ENCODE peak calls at places on chromosomes 3 and 15, in seven cellular contexts. E, G, P, J, Y, S and L are unnamed samples.

GRCh38 chr3:156218353-156218744 is 98.0 kb downstream of the KCNAB1 start:
- DNase-seq in S (peak), P (no peak), E (no peak), Y (peak), G (no peak), J (no peak), L (no peak)

GRCh38 chr15:38066612-38067011 is 132.2 kb downstream of the TMCO5A start:
- DNase-seq in J (no peak), P (no peak), Y (no peak), S (no peak), G (no peak), E (no peak), L (no peak)

GRCh38 chr3:129442947-129443346 is 2.9 kb downstream of the IFT122 start:
- DNase-seq in S (no peak), G (no peak), Y (no peak), E (no peak), P (no peak), J (no peak), L (no peak)

GRCh38 chr3:151283907-151284461 is 5.6 kb upstream of the P2RY14 start:
- DNase-seq in G (no peak), E (no peak), Y (peak), P (no peak), S (peak), J (no peak), L (peak)

GRCh38 chr3:13879102-13879945 is 547 bp downstream of the WNT7A start:
- DNase-seq in S (no peak), P (peak), E (no peak), G (no peak), Y (no peak), J (no peak), L (no peak)

GRCh38 chr3:72727726-72728125 is 120.5 kb downstream of the SHQ1 start:
- DNase-seq in S (no peak), Y (no peak), P (no peak), J (no peak), G (no peak), E (no peak), L (no peak)

GRCh38 chr3:23100106-23100505 is 103.0 kb upstream of the UBE2E2 start:
- DNase-seq in Y (no peak), G (no peak), J (no peak), S (no peak), P (no peak), E (no peak), L (no peak)

GRCh38 chr3:109803274-109803673 is 465.9 kb upstream of the DPPA4 start:
- DNase-seq in S (no peak), Y (no peak), G (no peak), J (no peak), E (peak), P (no peak), L (peak)

GRCh38 chr15:86165263-86166204 is 85.9 kb downstream of the AGBL1 start:
- DNase-seq in G (no peak), Y (no peak), S (no peak), E (no peak), P (no peak), J (no peak), L (no peak)

GRCh38 chr15:61169904-61170695 is 59.0 kb downstream of the RORA start:
- DNase-seq in E (no peak), P (no peak), Y (no peak), J (peak), S (no peak), G (no peak), L (peak)

GRCh38 chr3:56800373-56801150 is 1.2 kb downstream of the ARHGEF3 start:
- DNase-seq in G (no peak), J (no peak), P (no peak), E (no peak), S (no peak), Y (peak), L (no peak)
- H3K4me3 ChIP-seq in G (no peak), J (peak), P (no peak), E (peak), S (peak), Y (peak), L (no peak)

DNA sequence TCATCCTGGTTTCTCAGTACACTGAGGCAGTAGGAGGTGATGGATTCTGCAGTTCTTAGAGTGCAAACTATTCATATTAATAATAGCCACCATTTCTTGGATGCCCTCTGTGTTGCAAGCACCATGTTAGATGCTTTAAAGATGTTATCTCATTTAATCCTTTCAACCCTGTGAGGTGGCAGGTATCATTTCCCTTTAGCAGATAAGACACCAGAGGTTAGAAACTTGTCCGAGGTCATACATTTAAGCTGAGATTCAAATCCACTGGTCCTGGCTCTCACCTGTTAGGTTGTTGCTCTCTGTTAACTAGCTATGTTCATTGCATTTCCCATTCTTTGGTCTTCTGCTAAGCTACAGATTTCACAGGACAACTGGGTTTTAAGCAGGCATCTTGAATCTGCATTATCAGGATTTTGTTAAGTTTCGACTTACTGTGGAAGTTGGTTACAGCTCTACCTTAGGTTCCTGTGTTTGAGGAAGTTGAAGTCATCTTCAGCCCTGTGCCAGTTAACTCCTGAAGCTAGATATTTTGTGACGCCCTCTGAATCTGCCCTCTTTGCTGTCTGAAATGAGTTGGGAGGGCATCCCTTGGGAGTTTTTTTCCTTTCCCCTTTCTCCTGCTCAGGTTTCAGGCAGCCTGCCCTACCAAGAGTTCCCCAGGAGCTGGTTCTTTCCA is 6.4 kb downstream of the PDE8A start:
- DNase-seq in G (no peak), S (no peak), P (no peak), E (no peak), Y (no peak), J (no peak), L (no peak)
- TF ChIP-seq MAX in G (no peak), S (no peak), P (no peak), E (no peak), Y (no peak), J (no peak), L (no peak)

DNA sequence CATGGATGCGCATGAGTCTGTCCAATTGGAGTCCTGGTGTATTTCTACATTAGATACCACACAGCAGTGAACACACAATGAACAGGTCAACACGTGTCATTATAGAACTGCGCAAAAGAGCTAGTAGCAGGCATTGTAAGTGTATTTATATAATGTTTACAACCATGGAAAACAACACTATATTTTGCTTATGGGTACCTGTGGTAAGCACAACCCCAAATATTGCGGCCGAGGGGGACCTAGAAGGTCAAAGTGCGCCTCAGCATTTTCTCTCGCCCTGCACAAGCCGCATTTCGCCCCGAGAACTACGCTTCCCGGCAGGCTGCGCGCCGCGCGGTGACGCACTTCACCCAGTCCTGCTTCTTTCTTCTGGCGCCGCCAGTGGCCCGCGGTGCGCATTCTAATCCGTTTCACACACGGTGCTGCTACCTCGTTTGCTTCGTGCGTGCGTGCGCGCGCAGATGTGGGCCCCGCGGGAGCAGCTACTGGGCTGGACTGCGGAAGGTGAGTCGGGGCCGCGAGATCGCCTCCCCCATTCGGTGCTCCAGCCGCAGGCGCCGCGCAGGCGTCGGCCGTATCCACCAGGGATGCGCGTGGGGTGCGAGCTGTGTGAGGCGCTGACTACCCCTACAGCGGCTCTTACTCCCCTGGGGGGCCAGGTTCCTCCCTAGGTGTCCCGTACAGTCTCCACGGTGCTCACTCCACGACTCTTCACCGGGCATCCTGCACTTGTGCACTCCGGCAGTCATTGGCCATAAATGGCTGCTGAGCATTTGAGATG is at the start of gene ZNF589:
- DNase-seq in S (peak), J (peak), P (peak), G (peak), E (peak), Y (peak), L (peak)
- TF ChIP-seq POLR2A in S (peak), J (peak), P (peak), G (peak), E (peak), Y (peak), L (peak)

GRCh38 chr15:65066001-65066634 is 1.7 kb downstream of the RASL12 start:
- DNase-seq in P (no peak), J (no peak), S (no peak), G (no peak), E (no peak), Y (no peak), L (no peak)
- H3K4me3 ChIP-seq in P (no peak), J (no peak), S (no peak), G (no peak), E (no peak), Y (no peak), L (no peak)

GRCh38 chr15:93298901-93299300 is 209.9 kb upstream of the RGMA start:
- DNase-seq in G (no peak), P (no peak), S (no peak), E (no peak), Y (no peak), J (no peak), L (peak)

GRCh38 chr15:93300796-93301195 is 211.8 kb upstream of the RGMA start:
- DNase-seq in Y (no peak), G (no peak), J (no peak), P (no peak), S (no peak), E (no peak), L (no peak)

GRCh38 chr15:93291380-93291779 is 202.4 kb upstream of the RGMA start:
- DNase-seq in J (no peak), E (no peak), P (no peak), Y (no peak), S (no peak), G (no peak), L (no peak)

GRCh38 chr15:93302080-93302765 is 213.2 kb upstream of the RGMA start:
- DNase-seq in Y (no peak), P (no peak), J (no peak), G (no peak), S (no peak), E (no peak), L (no peak)

DNA sequence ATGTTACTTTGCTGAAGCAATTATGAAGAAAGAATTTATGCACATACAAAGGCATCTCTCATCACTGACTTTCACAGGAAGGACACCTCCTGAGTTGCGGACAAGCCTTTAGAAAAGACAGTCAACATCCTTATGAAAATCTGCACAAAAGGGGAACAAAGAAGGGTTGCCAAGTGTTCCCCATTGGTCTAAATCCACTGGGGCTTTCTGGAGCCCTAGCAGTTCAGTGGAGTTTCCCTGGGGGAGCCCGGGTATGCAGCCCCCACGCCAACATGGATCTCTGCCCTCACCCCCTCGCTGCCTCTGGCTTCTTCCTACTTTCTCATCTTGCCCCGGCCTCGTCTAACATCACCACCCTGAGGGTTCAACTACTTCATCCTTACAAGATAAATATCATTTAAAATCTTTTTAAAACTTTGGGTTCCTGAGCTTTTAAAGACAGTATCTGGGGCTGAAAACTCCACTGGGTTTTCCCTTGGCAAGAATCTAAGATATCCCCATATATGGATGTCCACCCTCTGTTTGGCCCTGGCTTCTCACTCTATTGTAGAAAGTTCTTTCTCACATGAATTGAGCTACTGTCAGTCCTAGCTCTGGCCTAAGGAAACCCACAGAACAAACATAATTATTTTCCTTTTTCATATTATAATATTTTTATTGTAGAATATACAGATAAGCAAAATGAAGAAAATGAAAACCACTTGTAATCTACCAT is 207.9 kb upstream of the RGMA start:
- DNase-seq in G (no peak), Y (no peak), P (no peak), E (no peak), S (no peak), J (no peak), L (peak)
- TF ChIP-seq MAX in G (no peak), Y (no peak), P (no peak), E (no peak), S (no peak), J (no peak), L (peak)

DNA sequence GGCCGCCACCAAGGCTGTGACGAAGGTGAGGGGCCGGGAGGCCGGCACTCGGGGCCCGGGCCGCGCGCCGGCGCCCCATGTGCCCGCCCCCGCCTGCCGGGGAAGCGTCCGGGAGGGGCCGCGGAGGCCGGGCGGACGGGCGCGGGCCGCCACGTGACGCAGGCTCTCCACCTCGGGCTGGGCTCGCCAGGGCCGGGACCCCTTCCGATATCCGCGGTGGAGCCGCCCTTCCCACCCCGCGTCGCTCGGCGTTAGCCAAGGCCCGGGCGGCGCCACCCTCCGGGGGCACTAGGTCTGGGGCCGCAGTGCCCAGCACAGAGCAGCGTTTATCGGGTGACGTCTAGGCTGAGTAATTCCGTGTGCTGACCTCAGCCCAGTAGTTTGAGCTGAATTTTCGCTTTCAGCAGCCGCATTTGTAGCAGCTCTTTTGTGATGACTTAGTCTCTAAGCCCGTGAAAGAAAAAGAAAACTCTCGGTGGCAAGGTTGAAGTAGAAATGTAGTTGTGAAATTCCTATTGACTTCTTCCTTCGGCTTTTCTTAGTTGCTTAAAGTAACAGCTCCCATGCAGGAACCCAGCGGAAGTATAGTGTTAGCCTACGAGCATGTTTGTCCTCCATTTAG is 885 bp downstream of the CDV3 start:
- DNase-seq in J (peak), S (peak), P (no peak), Y (peak), G (no peak), E (no peak), L (peak)
- TF ChIP-seq POLR2A in J (peak), S (peak), P (no peak), Y (peak), G (no peak), E (no peak), L (no peak)

GRCh38 chr3:173744479-173744878 is 346.9 kb downstream of the NLGN1 start:
- DNase-seq in S (no peak), G (no peak), P (no peak), J (no peak), Y (peak), E (no peak), L (no peak)

GRCh38 chr3:173750095-173750494 is 352.6 kb downstream of the NLGN1 start:
- DNase-seq in S (no peak), E (no peak), J (no peak), P (no peak), G (no peak), Y (peak), L (no peak)

GRCh38 chr3:173745952-173746682 is 348.6 kb downstream of the NLGN1 start:
- DNase-seq in J (no peak), P (no peak), S (no peak), Y (peak), E (no peak), G (no peak), L (no peak)

GRCh38 chr3:173748140-173748539 is 350.6 kb downstream of the NLGN1 start:
- DNase-seq in G (no peak), E (no peak), S (no peak), Y (peak), P (no peak), J (no peak), L (no peak)

DNA sequence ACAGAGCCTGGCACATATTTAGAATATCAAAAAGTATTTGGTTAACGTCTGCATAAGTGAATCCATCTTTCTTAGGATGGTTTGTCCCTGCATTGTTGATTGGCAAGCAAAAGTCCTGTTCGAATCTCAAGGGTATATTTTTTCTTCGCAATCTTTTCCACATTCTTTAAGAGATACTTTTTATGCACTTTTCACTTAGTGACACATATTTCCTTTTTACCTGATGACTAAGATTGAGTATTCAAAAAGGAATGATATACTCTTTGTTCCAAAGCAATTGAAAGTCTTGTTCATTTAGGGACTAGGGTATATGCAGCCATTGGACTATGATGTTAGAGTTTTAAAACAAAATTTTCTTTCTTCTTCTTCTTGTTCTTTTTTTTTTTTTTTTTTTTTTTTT is 349.9 kb downstream of the NLGN1 start:
- DNase-seq in G (no peak), E (no peak), Y (peak), J (no peak), P (no peak), S (no peak), L (no peak)
- H3K4me3 ChIP-seq in G (no peak), E (no peak), Y (no peak), J (no peak), P (no peak), S (no peak), L (no peak)

DNA sequence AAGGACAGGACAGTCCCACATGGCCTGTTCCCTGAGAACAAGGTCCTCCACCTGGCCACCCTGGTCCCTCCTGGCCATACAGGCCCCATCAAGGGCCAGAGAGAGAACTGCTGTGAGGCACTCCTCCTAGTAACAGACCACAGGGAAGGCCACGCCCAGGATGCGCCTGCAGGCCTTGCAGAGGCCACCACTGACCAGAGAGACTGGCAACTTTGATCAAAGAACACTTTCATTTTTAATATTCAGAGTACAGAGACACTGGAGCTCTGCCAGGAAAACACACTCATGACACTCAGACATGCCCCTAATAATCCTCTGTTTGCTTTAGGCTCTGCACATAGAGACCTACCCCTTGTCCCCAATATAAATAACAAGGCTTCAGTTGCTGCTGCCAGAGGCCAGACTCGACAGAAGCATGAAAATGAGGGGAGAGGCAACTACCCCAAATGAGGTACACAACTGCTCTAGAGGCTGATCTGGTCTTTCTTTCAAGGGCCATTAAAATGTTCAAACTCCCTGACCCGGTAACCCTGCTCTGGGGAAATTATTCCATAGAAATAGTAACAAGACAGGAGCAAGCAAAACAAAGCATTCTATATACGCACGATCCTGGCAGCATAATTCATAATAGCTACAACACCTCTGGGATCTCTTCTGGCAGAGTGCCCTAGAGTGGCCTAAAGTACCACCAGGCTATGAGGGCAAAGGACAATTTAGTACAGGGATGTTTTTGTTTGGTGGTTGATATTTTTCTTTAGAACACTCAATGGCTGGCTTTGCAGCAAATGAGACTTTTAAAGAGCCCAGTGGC is 44.7 kb downstream of the CCDC12 start:
- DNase-seq in Y (peak), S (peak), J (peak), P (no peak), G (no peak), E (no peak), L (no peak)
- TF ChIP-seq MAX in Y (no peak), S (no peak), J (no peak), P (no peak), G (no peak), E (no peak), L (no peak)

GRCh38 chr15:56361978-56362377 is 3.2 kb upstream of the TEX9 start:
- DNase-seq in E (no peak), P (no peak), J (no peak), S (no peak), Y (no peak), G (no peak), L (no peak)

GRCh38 chr15:56367156-56367555 is 1.9 kb downstream of the TEX9 start:
- DNase-seq in P (no peak), Y (no peak), E (no peak), S (no peak), J (no peak), G (no peak), L (no peak)

GRCh38 chr15:56369234-56369633 is 4.0 kb downstream of the TEX9 start:
- DNase-seq in S (no peak), J (no peak), E (no peak), P (no peak), G (no peak), Y (no peak), L (no peak)

GRCh38 chr15:56366211-56366610 is 985 bp downstream of the TEX9 start:
- DNase-seq in Y (no peak), J (no peak), S (no peak), G (no peak), P (no peak), E (no peak), L (no peak)

GRCh38 chr15:56365075-56365711 is at the start of gene TEX9:
- DNase-seq in G (peak), Y (peak), S (peak), E (peak), P (peak), J (peak), L (peak)
- TF ChIP-seq POLR2A in G (peak), Y (no peak), S (peak), E (peak), P (peak), J (peak), L (no peak)